ENCODE peak calls at places on chromosome 22, in four cellular contexts. G is cardiac muscle cell, N is NT2/D1, S is RWPE1. Z is an unnamed sample.

GRCh38 chr22:20579273-20580120 is 72.1 kb downstream of the MED15 start:
- DNase-seq in G (no peak), N (no peak), S (no peak), Z (no peak)

GRCh38 chr22:36204641-36205032 is 3.0 kb upstream of the APOL4 start:
- DNase-seq in N (no peak), G (no peak), S (no peak), Z (no peak)

GRCh38 chr22:41909290-41910049 is 5.4 kb downstream of the SHISA8 start:
- DNase-seq in N (no peak), G (no peak), S (no peak), Z (no peak)

GRCh38 chr22:22318723-22319465 is 74.3 kb downstream of the VPREB1 start:
- DNase-seq in S (no peak), N (no peak), G (no peak), Z (no peak)

GRCh38 chr22:24161909-24162308 is 19.4 kb upstream of the SUSD2 start:
- DNase-seq in S (no peak), N (no peak), G (no peak), Z (no peak)

GRCh38 chr22:46057206-46057605 is 80.2 kb upstream of the WNT7B start:
- DNase-seq in G (no peak), N (no peak), S (no peak), Z (no peak)

GRCh38 chr22:20610757-20611156 is 103.3 kb downstream of the MED15 start:
- DNase-seq in G (no peak), S (no peak), N (no peak), Z (no peak)

GRCh38 chr22:49948958-49949913 is 11.3 kb upstream of the PIM3 start:
- DNase-seq in G (no peak), S (no peak), N (no peak), Z (no peak)

GRCh38 chr22:49632199-49633009 is 195.3 kb downstream of the BRD1 start:
- DNase-seq in G (peak), N (peak), S (peak), Z (peak)

Z was measured in NCI-H460.